ENCODE peak calls at places on chromosomes 4 and X, in ten cellular contexts. F is HCT116; L is AG10803; I is thyroid gland; S is cardiac muscle cell; R is CD8-positive, alpha-beta memory T cell; C is fibroblast of the aortic adventitia; P is IMR-90; Y is choroid plexus epithelial cell; O is aorta. Z is an unnamed sample.

GRCh38 chrX:97787849-97788248 is 904.1 kb downstream of the RPA4 start:
- DNase-seq in F (no peak), L (no peak), I (no peak), S (no peak), R (no peak), C (no peak), P (no peak), Y (no peak), O (no peak), Z (no peak)

GRCh38 chr4:116180056-116180690 is 905.2 kb downstream of the TRAM1L1 start:
- DNase-seq in F (peak), L (no peak), I (no peak), S (no peak), R (no peak), C (no peak), P (no peak), Y (peak), O (no peak), Z (no peak)

GRCh38 chrX:14027031-14027430 is 2.7 kb downstream of the GEMIN8 start:
- DNase-seq in F (no peak), L (no peak), I (peak), S (no peak), R (no peak), C (no peak), P (peak), Y (peak), O (no peak), Z (peak)

GRCh38 chr4:87270144-87270543 is 49.7 kb upstream of the KLHL8 start:
- DNase-seq in F (peak), L (peak), I (no peak), S (peak), R (no peak), C (peak), P (peak), Y (peak), O (no peak), Z (no peak)

GRCh38 chr4:41505161-41505653 is 32.8 kb upstream of the LIMCH1 start:
- DNase-seq in F (no peak), L (peak), I (peak), S (no peak), R (no peak), C (peak), P (no peak), Y (no peak), O (peak), Z (peak)

GRCh38 chr4:57156242-57156990 is 46.2 kb upstream of the IGFBP7 start:
- DNase-seq in F (no peak), L (no peak), I (no peak), S (no peak), R (no peak), C (no peak), P (peak), Y (no peak), O (no peak), Z (no peak)

GRCh38 chrX:102606115-102606514 is 6.8 kb downstream of the ARMCX5 start:
- DNase-seq in F (no peak), L (no peak), I (no peak), S (no peak), R (no peak), C (no peak), P (no peak), Y (no peak), O (no peak), Z (no peak)

GRCh38 chr4:86536166-86536565 is 57.9 kb upstream of the PTPN13 start:
- DNase-seq in F (no peak), L (no peak), I (no peak), S (no peak), R (no peak), C (peak), P (no peak), Y (peak), O (no peak), Z (no peak)

GRCh38 chr4:23135792-23136645 is 443.3 kb downstream of the GBA3 start:
- DNase-seq in F (peak), L (peak), I (no peak), S (peak), R (no peak), C (peak), P (peak), Y (peak), O (no peak), Z (no peak)

GRCh38 chr4:55808187-55808586 is 11.4 kb upstream of the EXOC1L start:
- DNase-seq in F (no peak), L (no peak), I (no peak), S (peak), R (no peak), C (no peak), P (no peak), Y (no peak), O (no peak), Z (no peak)

GRCh38 chrX:54157561-54157960 is 25.5 kb downstream of the FAM120C start:
- DNase-seq in F (no peak), L (no peak), I (no peak), S (no peak), R (no peak), C (no peak), P (no peak), Y (no peak), O (no peak), Z (no peak)

GRCh38 chr4:177681902-177682301 is 239.7 kb upstream of the AGA start:
- DNase-seq in F (no peak), L (no peak), I (no peak), S (no peak), R (no peak), C (no peak), P (peak), Y (no peak), O (no peak), Z (no peak)

GRCh38 chrX:30576881-30577280 is 685 bp downstream of the TASL start:
- DNase-seq in F (no peak), L (no peak), I (no peak), S (no peak), R (no peak), C (no peak), P (no peak), Y (no peak), O (no peak), Z (no peak)
- H3K4me3 ChIP-seq in F (no peak), L (no peak), I (no peak), S (no peak), R (peak), C (no peak), P (no peak), Y (no peak), O (no peak), Z (no peak)

GRCh38 chr4:184514121-184514988 is 40.0 kb upstream of the IRF2 start:
- DNase-seq in F (no peak), L (peak), I (peak), S (no peak), R (no peak), C (peak), P (peak), Y (peak), O (no peak), Z (no peak)
- H3K4me3 ChIP-seq in F (no peak), L (peak), I (no peak), S (no peak), R (no peak), C (peak), P (peak), Y (no peak), O (no peak), Z (no peak)

GRCh38 chrX:84501798-84502628 is at the start of gene HDX:
- DNase-seq in F (no peak), L (peak), I (peak), S (peak), R (peak), C (peak), P (peak), Y (peak), O (peak), Z (peak)
- H3K4me3 ChIP-seq in F (no peak), L (peak), I (no peak), S (peak), R (peak), C (peak), P (peak), Y (peak), O (peak), Z (peak)

GRCh38 chr4:84917869-84918600 is 48.5 kb downstream of the WDFY3 start:
- DNase-seq in F (no peak), L (no peak), I (no peak), S (no peak), R (no peak), C (peak), P (no peak), Y (no peak), O (no peak), Z (no peak)
- H3K4me3 ChIP-seq in F (no peak), L (no peak), I (no peak), S (no peak), R (no peak), C (no peak), P (no peak), Y (no peak), O (no peak), Z (no peak)

GRCh38 chr4:155676430-155676825 is 9.8 kb downstream of the GUCY1A1 start:
- DNase-seq in F (no peak), L (peak), I (no peak), S (peak), R (no peak), C (no peak), P (no peak), Y (no peak), O (no peak), Z (no peak)
- H3K4me3 ChIP-seq in F (no peak), L (no peak), I (no peak), S (no peak), R (no peak), C (no peak), P (no peak), Y (no peak), O (no peak), Z (no peak)

GRCh38 chrX:79235899-79236298 is 91.4 kb downstream of the GPR174 start:
- DNase-seq in F (no peak), L (no peak), I (no peak), S (no peak), R (no peak), C (no peak), P (no peak), Y (no peak), O (no peak), Z (no peak)
- H3K4me3 ChIP-seq in F (no peak), L (no peak), I (no peak), S (no peak), R (no peak), C (no peak), P (no peak), Y (no peak), O (no peak), Z (no peak)

GRCh38 chrX:124348152-124348551 is 1.8 kb downstream of the SH2D1A start:
- DNase-seq in F (no peak), L (no peak), I (no peak), S (no peak), R (no peak), C (no peak), P (no peak), Y (no peak), O (no peak), Z (no peak)

GRCh38 chrX:124346877-124347241 is 496 bp downstream of the SH2D1A start:
- DNase-seq in F (no peak), L (no peak), I (no peak), S (no peak), R (no peak), C (no peak), P (no peak), Y (no peak), O (no peak), Z (no peak)

GRCh38 chrX:124346064-124346876 is at the start of gene SH2D1A:
- DNase-seq in F (no peak), L (no peak), I (no peak), S (no peak), R (no peak), C (no peak), P (no peak), Y (no peak), O (no peak), Z (no peak)

GRCh38 chrX:124349054-124349453 is 2.7 kb downstream of the SH2D1A start:
- DNase-seq in F (no peak), L (no peak), I (no peak), S (no peak), R (no peak), C (no peak), P (no peak), Y (no peak), O (no peak), Z (no peak)

DNA sequence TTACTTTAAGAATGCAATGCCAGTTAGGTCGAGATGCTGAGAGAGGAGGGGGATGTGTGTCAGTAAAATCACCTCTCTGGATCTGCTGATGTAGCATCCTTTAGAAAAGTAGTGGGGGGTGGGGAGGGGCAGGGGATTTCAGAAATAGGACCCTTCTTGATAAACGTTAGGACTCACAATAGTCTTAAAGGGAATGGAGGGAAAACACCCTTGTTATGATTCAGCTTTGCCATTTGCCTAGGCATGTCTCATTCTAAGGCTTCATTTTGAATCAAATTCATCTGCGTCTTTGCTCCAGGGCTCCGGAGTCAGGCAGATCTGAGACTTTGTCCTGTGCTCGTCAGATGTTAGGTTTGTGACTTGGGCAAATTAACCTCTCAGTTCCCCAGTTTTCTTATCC is 879 bp downstream of the SH2D1A start:
- DNase-seq in F (no peak), L (no peak), I (no peak), S (no peak), R (no peak), C (no peak), P (no peak), Y (no peak), O (no peak), Z (no peak)
- H3K4me3 ChIP-seq in F (no peak), L (no peak), I (no peak), S (no peak), R (peak), C (no peak), P (no peak), Y (no peak), O (no peak), Z (no peak)